ENCODE peak calls at places on chromosomes 3 and 15, in four cellular contexts. Y is K562, D is IMR-90, K is GM12878. S is an unnamed sample.

GRCh38 chr3:27945229-27945628 is 223.1 kb upstream of the EOMES start:
- DNase-seq in Y (no peak), D (no peak), K (no peak), S (no peak)

GRCh38 chr15:59227021-59227420 is 20.4 kb downstream of the LDHAL6B start:
- DNase-seq in Y (no peak), D (no peak), K (no peak), S (no peak)

GRCh38 chr3:138862924-138863775 is 28.4 kb upstream of the PIK3CB start:
- DNase-seq in Y (peak; percentile 84), D (peak; percentile 76), K (no peak), S (peak; percentile 70)

GRCh38 chr3:44114142-44114541 is 127.5 kb upstream of the TOPAZ1 start:
- DNase-seq in Y (peak; percentile 69), D (peak; percentile 3), K (no peak), S (peak; percentile 34)

GRCh38 chr3:105970283-105970682 is 101.5 kb upstream of the CBLB start:
- DNase-seq in Y (no peak), D (peak; percentile 78), K (no peak), S (no peak)

GRCh38 chr3:55554621-55555020 is 67.5 kb upstream of the WNT5A start:
- DNase-seq in Y (no peak), D (no peak), K (no peak), S (no peak)

GRCh38 chr3:186821429-186822367 is 15.4 kb upstream of the RFC4 start:
- DNase-seq in Y (peak; percentile 76), D (peak; percentile 83), K (no peak), S (peak; percentile 61)

GRCh38 chr15:83250766-83251165 is 33.7 kb downstream of the BNC1 start:
- DNase-seq in Y (no peak), D (no peak), K (no peak), S (no peak)

GRCh38 chr15:31393441-31394091 is 66.9 kb downstream of the KLF13 start:
- DNase-seq in Y (no peak), D (no peak), K (no peak), S (no peak)

GRCh38 chr3:46356909-46357308 is 3.0 kb downstream of the CCR2 start:
- DNase-seq in Y (no peak), D (no peak), K (no peak), S (no peak)

GRCh38 chr3:35849963-35850362 is 210.6 kb downstream of the ARPP21 start:
- DNase-seq in Y (no peak), D (no peak), K (no peak), S (no peak)

GRCh38 chr3:41251593-41251992 is 52.3 kb downstream of the CTNNB1 start:
- DNase-seq in Y (no peak), D (no peak), K (no peak), S (no peak)

GRCh38 chr3:197603317-197603933 is 47.7 kb upstream of the BDH1 start:
- DNase-seq in Y (no peak), D (no peak), K (no peak), S (no peak)

GRCh38 chr15:77500986-77501385 is 80.3 kb downstream of the HMG20A start:
- DNase-seq in Y (no peak), D (peak; percentile 77), K (no peak), S (no peak)

GRCh38 chr3:52704611-52705437 is 767 bp downstream of the GLT8D1 start:
- DNase-seq in Y (peak; percentile 37), D (peak; percentile 33), K (no peak), S (peak; percentile 36)

GRCh38 chr15:46080018-46080417 is 445.2 kb downstream of the SQOR start:
- DNase-seq in Y (no peak), D (no peak), K (no peak), S (no peak)

GRCh38 chr15:31235298-31236183 is 91.1 kb upstream of the KLF13 start:
- DNase-seq in Y (peak; percentile 8), D (no peak), K (no peak), S (no peak)

GRCh38 chr3:112604536-112604935 is 36.4 kb downstream of the CCDC80 start:
- DNase-seq in Y (no peak), D (peak; percentile 86), K (no peak), S (peak; percentile 97)

GRCh38 chr15:98804057-98804380 is 155.7 kb downstream of the IGF1R start:
- DNase-seq in Y (no peak), D (peak; percentile 17), K (no peak), S (no peak)
- H3K4me2 ChIP-seq in Y (no peak overlapping the region), D (no peak overlapping the region), K (no peak overlapping the region), S (no peak overlapping the region)

DNA sequence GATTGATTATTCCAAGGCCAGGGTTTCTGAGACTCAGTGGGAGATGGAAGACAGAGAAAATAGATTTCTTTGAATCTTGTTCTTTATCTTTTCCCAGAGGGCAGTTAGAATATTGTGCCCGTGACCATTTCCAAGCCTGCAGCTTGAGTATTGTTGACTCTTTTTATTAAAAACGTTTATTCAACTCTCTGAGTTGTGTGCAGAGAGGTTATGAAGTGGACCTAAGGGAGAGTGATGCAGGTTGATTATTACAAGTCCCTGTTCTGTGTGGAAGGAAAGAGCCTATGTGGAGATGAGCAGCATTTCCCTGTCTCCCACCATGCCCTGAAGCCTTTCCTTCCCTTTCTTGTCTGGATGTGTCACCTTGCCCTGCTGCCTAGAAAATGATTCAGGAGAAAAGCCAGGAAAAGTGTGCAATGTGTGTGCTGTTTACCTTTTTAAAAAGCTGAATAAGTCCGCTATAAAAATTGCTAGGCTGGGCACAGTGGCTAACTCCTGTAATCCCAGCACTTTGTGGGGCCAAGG is 19.3 kb downstream of the ZPLD1 start:
- DNase-seq in Y (no peak), D (no peak), K (no peak), S (no peak)
- TF ChIP-seq FOS in Y (no peak), D (no peak), K (no peak), S (no peak)

GRCh38 chr3:149291178-149291577 is 42.3 kb downstream of the TM4SF18 start:
- DNase-seq in Y (peak; percentile 63), D (no peak), K (no peak), S (no peak)
- TF ChIP-seq CTCF in Y (peak; percentile 69), D (peak; percentile 22), K (peak; percentile 60), S (peak; percentile 48)

GRCh38 chr3:192260611-192261010 is 466.7 kb downstream of the FGF12 start:
- DNase-seq in Y (no peak), D (no peak), K (no peak), S (no peak)
- H3K4me2 ChIP-seq in Y (no peak overlapping the region), D (no peak overlapping the region), K (no peak overlapping the region), S (no peak overlapping the region)

DNA sequence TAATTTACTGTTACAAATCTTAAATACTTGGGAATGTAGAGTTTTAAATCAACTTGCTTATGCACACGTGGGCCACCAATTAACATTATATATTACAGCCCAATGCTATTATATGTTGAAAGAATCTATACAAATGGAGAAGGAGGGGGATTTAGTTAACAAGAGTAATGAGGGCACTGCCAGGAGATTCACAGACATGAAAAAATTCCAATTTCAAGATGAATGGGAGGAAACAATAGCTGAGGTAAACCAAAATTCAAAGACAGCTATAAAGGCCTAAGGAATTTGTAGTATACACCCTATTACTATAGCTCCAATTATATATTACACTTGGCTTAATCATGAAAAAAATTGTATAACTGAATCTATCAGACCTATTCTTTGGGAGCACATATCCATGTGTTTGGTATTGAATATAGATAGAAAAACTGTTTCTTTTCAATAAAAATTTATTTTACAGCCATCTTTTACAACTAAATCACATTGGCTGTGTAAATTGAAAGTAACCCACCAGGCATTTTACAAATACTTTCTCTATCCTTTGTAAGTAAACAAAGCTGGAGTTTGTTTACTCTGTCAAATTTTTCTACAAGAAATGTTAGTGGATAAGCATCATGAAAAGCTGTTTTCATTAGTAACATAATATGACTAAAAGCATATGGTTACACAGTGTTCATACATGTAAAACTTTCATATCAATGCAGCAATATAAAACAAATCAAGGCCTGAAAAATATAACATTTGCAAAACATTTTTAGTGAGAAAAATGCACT is 1045.8 kb downstream of the ROBO1 start:
- DNase-seq in Y (no peak), D (peak; percentile 29), K (no peak), S (no peak)
- TF ChIP-seq FOS in Y (no peak), D (no peak), K (no peak), S (no peak)

GRCh38 chr3:13013994-13014754 is 59.1 kb downstream of the IQSEC1 start:
- DNase-seq in Y (no peak), D (no peak), K (no peak), S (no peak)

GRCh38 chr3:13011369-13012227 is 61.6 kb downstream of the IQSEC1 start:
- DNase-seq in Y (peak; percentile 79), D (no peak), K (peak; percentile 92), S (no peak)

GRCh38 chr3:13013595-13013993 is 59.6 kb downstream of the IQSEC1 start:
- DNase-seq in Y (no peak), D (no peak), K (no peak), S (no peak)

GRCh38 chr3:13012228-13012691 is 61.0 kb downstream of the IQSEC1 start:
- DNase-seq in Y (no peak), D (peak; percentile 44), K (peak; percentile 84), S (no peak)

GRCh38 chr3:13013151-13013561 is 60.1 kb downstream of the IQSEC1 start:
- DNase-seq in Y (peak; percentile 79), D (no peak), K (no peak), S (no peak)
- TF ChIP-seq CTCF in Y (peak; percentile 47), D (no peak), K (peak; percentile 9), S (no peak)

GRCh38 chr3:196397941-196398340 is 34.3 kb downstream of the UBXN7 start:
- DNase-seq in Y (no peak), D (no peak), K (no peak), S (no peak)

GRCh38 chr3:196400331-196400730 is 31.9 kb downstream of the UBXN7 start:
- DNase-seq in Y (no peak), D (no peak), K (no peak), S (no peak)

GRCh38 chr3:196399485-196399945 is 32.7 kb downstream of the UBXN7 start:
- DNase-seq in Y (peak; percentile 38), D (peak; percentile 72), K (no peak), S (no peak)

DNA sequence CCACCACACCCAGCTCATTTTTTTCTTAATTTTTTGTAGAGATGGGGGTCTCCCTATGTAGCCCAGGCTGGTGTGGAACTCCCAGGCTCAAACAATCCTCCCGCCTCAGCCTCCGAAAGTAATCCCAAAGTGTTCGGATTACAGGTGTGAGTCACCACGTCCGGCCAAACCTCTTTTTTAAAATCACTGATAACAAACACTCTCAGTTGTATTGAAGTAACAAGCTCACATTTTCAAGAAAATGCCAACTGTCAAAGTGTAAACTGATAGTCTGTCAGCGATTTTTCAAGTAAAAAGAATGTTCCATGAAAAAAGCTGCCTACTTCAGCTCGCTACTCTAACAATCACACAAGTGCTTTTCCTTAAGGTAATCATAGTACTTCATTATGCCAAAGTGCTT is 33.4 kb downstream of the UBXN7 start:
- DNase-seq in Y (peak; percentile 29), D (no peak), K (no peak), S (no peak)
- H3K4me2 ChIP-seq in Y (no peak overlapping the region), D (no peak overlapping the region), K (no peak overlapping the region), S (no peak overlapping the region)

GRCh38 chr15:70361106-70361505 is 263.4 kb upstream of the TLE3 start:
- DNase-seq in Y (no peak), D (no peak), K (no peak), S (no peak)

GRCh38 chr15:70356919-70357318 is 259.2 kb upstream of the TLE3 start:
- DNase-seq in Y (no peak), D (no peak), K (no peak), S (no peak)

GRCh38 chr15:70357453-70357852 is 259.7 kb upstream of the TLE3 start:
- DNase-seq in Y (no peak), D (no peak), K (no peak), S (no peak)

GRCh38 chr15:70358011-70358819 is 260.5 kb upstream of the TLE3 start:
- DNase-seq in Y (no peak), D (no peak), K (no peak), S (no peak)

GRCh38 chr15:70358871-70359647 is 261.3 kb upstream of the TLE3 start:
- DNase-seq in Y (no peak), D (no peak), K (no peak), S (no peak)
- TF ChIP-seq FOS in Y (no peak), D (no peak), K (no peak), S (no peak)